ENCODE peak calls at places on chromosomes 12 and 14, in six cellular contexts. E is CD4-positive, CD25-positive, alpha-beta regulatory T cell; U is fibroblast of mammary gland; F is NCI-H524; T is stimulated activated CD4-positive, alpha-beta T cell treated with anti-CD3 and anti-CD28 coated beads, Interleukin-2, amount 100 ng/mL, for 48 hours; Q is HEK293T. Z is an unnamed sample.

GRCh38 chr14:94345344-94346072 is 22.4 kb upstream of the SERPINA6 start:
- DNase-seq in E (no peak), U (peak), F (no peak), T (no peak), Q (no peak), Z (no peak)

GRCh38 chr14:68816183-68816942 is 23.5 kb upstream of the ZFP36L1 start:
- DNase-seq in E (peak), U (peak), F (peak), T (peak), Q (peak), Z (peak)

GRCh38 chr12:114770323-114770722 is 86.3 kb upstream of the TBX3 start:
- DNase-seq in E (no peak), U (peak), F (no peak), T (no peak), Q (no peak), Z (no peak)

GRCh38 chr12:12689672-12690287 is 6.2 kb downstream of the GPR19 start:
- DNase-seq in E (no peak), U (no peak), F (no peak), T (no peak), Q (no peak), Z (no peak)

GRCh38 chr14:76181546-76181945 is 29.8 kb downstream of the GPATCH2L start:
- DNase-seq in E (no peak), U (peak), F (no peak), T (no peak), Q (no peak), Z (no peak)

GRCh38 chr12:988616-989015 is 2.4 kb upstream of the ERC1 start:
- DNase-seq in E (no peak), U (peak), F (no peak), T (no peak), Q (no peak), Z (no peak)

GRCh38 chr12:556498-556897 is 96.8 kb downstream of the B4GALNT3 start:
- DNase-seq in E (no peak), U (no peak), F (no peak), T (no peak), Q (no peak), Z (no peak)

GRCh38 chr12:110012137-110012536 is 12.9 kb downstream of the ANKRD13A start:
- DNase-seq in E (no peak), U (peak), F (no peak), T (no peak), Q (no peak), Z (no peak)

GRCh38 chr12:131849700-131850553 is 21.7 kb downstream of the MMP17 start:
- DNase-seq in E (no peak), U (no peak), F (no peak), T (no peak), Q (no peak), Z (no peak)

GRCh38 chr14:100532916-100533630 is 54.1 kb downstream of the BEGAIN start:
- DNase-seq in E (no peak), U (peak), F (no peak), T (no peak), Q (no peak), Z (no peak)

GRCh38 chr12:26630546-26631027 is 202.4 kb downstream of the ITPR2 start:
- DNase-seq in E (no peak), U (peak), F (no peak), T (no peak), Q (no peak), Z (no peak)

GRCh38 chr14:76998777-76999366 is 29.6 kb downstream of the IRF2BPL start:
- DNase-seq in E (no peak), U (no peak), F (no peak), T (no peak), Q (no peak), Z (no peak)

GRCh38 chr14:76581592-76581991 is 179.7 kb upstream of the VASH1 start:
- DNase-seq in E (no peak), U (no peak), F (no peak), T (no peak), Q (no peak), Z (no peak)

GRCh38 chr12:103495158-103495782 is 498 bp downstream of the C12orf42 start:
- DNase-seq in E (peak), U (no peak), F (peak), T (peak), Q (peak), Z (peak)

GRCh38 chr14:75277000-75277795 is 1.4 kb upstream of the FOS start:
- DNase-seq in E (peak), U (peak), F (peak), T (no peak), Q (peak), Z (peak)

GRCh38 chr12:83573676-83574075 is 887.0 kb downstream of the TMTC2 start:
- DNase-seq in E (no peak), U (peak), F (no peak), T (no peak), Q (no peak), Z (no peak)

GRCh38 chr12:83140135-83140534 is 453.4 kb downstream of the TMTC2 start:
- DNase-seq in E (no peak), U (no peak), F (no peak), T (no peak), Q (no peak), Z (no peak)

GRCh38 chr14:73432124-73432523 is 26.2 kb downstream of the NUMB start:
- DNase-seq in E (no peak), U (no peak), F (no peak), T (no peak), Q (no peak), Z (no peak)

GRCh38 chr12:107895966-107896365 is 121.5 kb downstream of the ASCL4 start:
- DNase-seq in E (no peak), U (no peak), F (no peak), T (no peak), Q (no peak), Z (no peak)

GRCh38 chr14:92613008-92613658 is 99.6 kb downstream of the RIN3 start:
- DNase-seq in E (peak), U (no peak), F (peak), T (peak), Q (peak), Z (no peak)

GRCh38 chr12:25089738-25090137 is 105.2 kb downstream of the DNAI7 start:
- DNase-seq in E (no peak), U (no peak), F (no peak), T (no peak), Q (no peak), Z (no peak)

GRCh38 chr12:128961957-128962356 is 108.7 kb downstream of the GLT1D1 start:
- DNase-seq in E (no peak), U (no peak), F (no peak), T (no peak), Q (no peak), Z (no peak)

GRCh38 chr12:125193798-125194562 is 128.7 kb downstream of the AACS start:
- DNase-seq in E (no peak), U (peak), F (no peak), T (no peak), Q (no peak), Z (no peak)

GRCh38 chr14:70658899-70659298 is 17.2 kb downstream of the TTC9 start:
- DNase-seq in E (peak), U (no peak), F (no peak), T (no peak), Q (no peak), Z (no peak)

GRCh38 chr12:113683566-113683965 is 211.9 kb upstream of the LHX5 start:
- DNase-seq in E (no peak), U (no peak), F (peak), T (no peak), Q (no peak), Z (peak)

GRCh38 chr12:129190827-129191226 is 337.5 kb downstream of the GLT1D1 start:
- DNase-seq in E (no peak), U (no peak), F (no peak), T (no peak), Q (no peak), Z (no peak)

GRCh38 chr12:28905220-28905940 is 243.7 kb upstream of the FAR2 start:
- DNase-seq in E (no peak), U (no peak), F (no peak), T (no peak), Q (no peak), Z (no peak)

GRCh38 chr14:106694638-106695393 is 1168.4 kb downstream of the TMEM121 start:
- DNase-seq in E (peak), U (no peak), F (no peak), T (peak), Q (no peak), Z (peak)

GRCh38 chr14:95155044-95155443 is 2.3 kb downstream of the DICER1 start:
- DNase-seq in E (no peak), U (no peak), F (no peak), T (no peak), Q (no peak), Z (no peak)

GRCh38 chr14:76968621-76969063 is 59.9 kb downstream of the IRF2BPL start:
- DNase-seq in E (no peak), U (no peak), F (no peak), T (no peak), Q (no peak), Z (peak)

GRCh38 chr14:99713972-99714371 is 29.9 kb downstream of the CYP46A1 start:
- DNase-seq in E (no peak), U (no peak), F (no peak), T (no peak), Q (no peak), Z (no peak)

GRCh38 chr14:51602176-51602759 is 49.4 kb upstream of the FRMD6 start:
- DNase-seq in E (no peak), U (peak), F (no peak), T (no peak), Q (no peak), Z (no peak)

GRCh38 chr12:119989619-119990381 is 764 bp downstream of the BICDL1 start:
- DNase-seq in E (peak), U (peak), F (no peak), T (peak), Q (peak), Z (peak)

GRCh38 chr12:12872139-12872933 is 19.0 kb upstream of the GPRC5A start:
- DNase-seq in E (no peak), U (peak), F (no peak), T (no peak), Q (no peak), Z (no peak)

GRCh38 chr14:42556551-42556950 is 949.9 kb downstream of the LRFN5 start:
- DNase-seq in E (no peak), U (no peak), F (no peak), T (no peak), Q (no peak), Z (peak)